ENCODE peak calls at places on chromosome 11, in four cellular contexts. W is stimulated activated CD4-positive, alpha-beta T cell treated with anti-CD3 and anti-CD28 coated beads, Interleukin-4, amount 100 ng/mL, for 4 hours; Z is stimulated activated CD8-positive, alpha-beta memory T cell treated with anti-CD3 and anti-CD28 coated beads, Interleukin-4, amount 100 ng/mL, for 4 hours; M is left kidney. H is an unnamed sample.

GRCh38 chr11:119854521-119854920 is 125.5 kb upstream of the NECTIN1 start:
- DNase-seq in W (no peak), Z (no peak), M (no peak), H (no peak)

GRCh38 chr11:34830648-34831047 is 85.5 kb downstream of the APIP start:
- DNase-seq in W (no peak), M (peak; percentile 57), Z (no peak), H (no peak)

GRCh38 chr11:117097567-117098268 is 510 bp downstream of the SIK3 start:
- DNase-seq in M (peak; percentile 80), W (peak; percentile 16), Z (no peak), H (peak; percentile 23)

GRCh38 chr11:108148549-108148948 is 27.2 kb downstream of the ACAT1 start:
- DNase-seq in W (no peak), M (no peak), Z (no peak), H (no peak)

GRCh38 chr11:29018631-29019030 is 910.4 kb downstream of the METTL15 start:
- DNase-seq in M (no peak), Z (no peak), W (no peak), H (no peak)

GRCh38 chr11:112355726-112356125 is 95.1 kb upstream of the PLET1 start:
- DNase-seq in W (no peak), M (peak; percentile 33), Z (no peak), H (no peak)

GRCh38 chr11:96447711-96448110 is 57.9 kb downstream of the JRKL start:
- DNase-seq in W (no peak), M (no peak), Z (no peak), H (no peak)

GRCh38 chr11:2178906-2179494 is 7.4 kb upstream of the TH start:
- DNase-seq in M (peak; percentile 89), W (no peak), Z (no peak), H (no peak)

GRCh38 chr11:103633819-103634590 is 402.4 kb upstream of the DDI1 start:
- DNase-seq in Z (no peak), W (no peak), M (no peak), H (no peak)

GRCh38 chr11:3803726-3804510 is 4.4 kb upstream of the PGAP2 start:
- DNase-seq in Z (no peak), W (no peak), M (no peak), H (no peak)

GRCh38 chr11:102546923-102547471 is 16.4 kb upstream of the MMP7 start:
- DNase-seq in M (peak; percentile 21), W (no peak), Z (no peak), H (no peak)

GRCh38 chr11:353315-353857 is 15.9 kb upstream of the B4GALNT4 start:
- DNase-seq in M (peak; percentile 71), Z (no peak), W (no peak), H (no peak)

GRCh38 chr11:2696461-2696860 is 3.3 kb downstream of the KCNQ1OT1 start:
- DNase-seq in Z (no peak), W (no peak), M (no peak), H (no peak)

GRCh38 chr11:129131361-129131760 is 60.8 kb downstream of the ARHGAP32 start:
- DNase-seq in M (no peak), Z (no peak), W (no peak), H (no peak)

GRCh38 chr11:45543808-45544422 is 121.5 kb downstream of the CHST1 start:
- DNase-seq in Z (no peak), W (no peak), M (peak; percentile 73), H (no peak)

GRCh38 chr11:117226388-117227385 is 5.2 kb downstream of the PCSK7 start:
- DNase-seq in Z (no peak), M (peak; percentile 92), W (peak; percentile 29), H (peak; percentile 21)

GRCh38 chr11:23727821-23728220 is 769.0 kb upstream of the LUZP2 start:
- DNase-seq in W (no peak), M (peak; percentile 32), Z (no peak), H (no peak)

GRCh38 chr11:13717331-13717730 is 48.9 kb downstream of the FAR1 start:
- DNase-seq in W (no peak), M (no peak), Z (no peak), H (no peak)

H was measured in activated T-cell treated with anti-CD3 and anti-CD28 coated beads, Interleukin-2, amount 50 U/mL, for 4 hours.